ENCODE peak calls at places on chromosomes 5 and 9, in eight cellular contexts. O is GM23338, R is sigmoid colon, E is GM12878, M is suprapubic skin, C is endothelial cell of umbilical vein, H is prostate gland, Q is HL-60. A is an unnamed sample.

GRCh38 chr5:18314192-18314778 is 680.0 kb downstream of the TAF11L14 start:
- DNase-seq in H (no peak), E (no peak), R (no peak), C (peak; percentile 32), M (no peak), Q (no peak), O (peak; percentile 44), A (no peak)

GRCh38 chr5:73519531-73520283 is 21.5 kb downstream of the BTF3 start:
- DNase-seq in R (no peak), O (peak; percentile 93), E (peak; percentile 48), C (peak; percentile 86), H (peak; percentile 76), M (no peak), Q (no peak), A (peak; percentile 74)

GRCh38 chr5:132498152-132498551 is 7.6 kb upstream of the IRF1 start:
- DNase-seq in E (no peak), Q (no peak), O (no peak), C (peak; percentile 37), R (peak; percentile 83), H (peak; percentile 27), M (peak; percentile 71), A (peak; percentile 60)

GRCh38 chr9:130193531-130194405 is 21.6 kb downstream of the NCS1 start:
- DNase-seq in Q (no peak), M (no peak), E (no peak), C (no peak), H (no peak), R (no peak), O (peak; percentile 34), A (no peak)

GRCh38 chr5:142807378-142807911 is 37.3 kb downstream of the ARHGAP26 start:
- DNase-seq in Q (peak; percentile 43), R (peak; percentile 74), O (no peak), E (no peak), C (no peak), M (no peak), H (no peak), A (no peak)

GRCh38 chr5:134649163-134649916 is 755 bp downstream of the SEC24A start:
- DNase-seq in R (peak; percentile 27), Q (no peak), E (no peak), H (no peak), O (no peak), C (peak; percentile 52), M (no peak), A (peak; percentile 31)

GRCh38 chr5:146447734-146448380 is 724 bp downstream of the TCERG1 start:
- DNase-seq in E (no peak), C (peak; percentile 63), R (no peak), Q (no peak), M (peak; percentile 66), H (no peak), O (peak; percentile 25), A (no peak)

GRCh38 chr9:134315716-134316443 is 10.4 kb upstream of the RXRA start:
- DNase-seq in O (no peak), R (peak; percentile 63), H (no peak), C (no peak), Q (no peak), M (peak; percentile 55), E (no peak), A (no peak)

GRCh38 chr5:73918791-73919221 is 292.8 kb downstream of the ARHGEF28 start:
- DNase-seq in C (peak; percentile 53), R (no peak), O (no peak), E (no peak), Q (no peak), M (no peak), H (no peak), A (no peak)

GRCh38 chr9:110986529-110986928 is 51.7 kb downstream of the LPAR1 start:
- DNase-seq in H (no peak), E (no peak), Q (no peak), R (no peak), O (no peak), M (no peak), C (no peak), A (no peak)

GRCh38 chr9:76365028-76365427 is 29.2 kb downstream of the RFK start:
- DNase-seq in R (no peak), C (peak; percentile 37), E (no peak), Q (no peak), M (no peak), O (peak; percentile 5), H (no peak), A (no peak)

GRCh38 chr5:107447587-107447986 is 223.2 kb downstream of the EFNA5 start:
- DNase-seq in O (no peak), Q (no peak), H (no peak), M (no peak), R (no peak), E (no peak), C (no peak), A (no peak)

DNA sequence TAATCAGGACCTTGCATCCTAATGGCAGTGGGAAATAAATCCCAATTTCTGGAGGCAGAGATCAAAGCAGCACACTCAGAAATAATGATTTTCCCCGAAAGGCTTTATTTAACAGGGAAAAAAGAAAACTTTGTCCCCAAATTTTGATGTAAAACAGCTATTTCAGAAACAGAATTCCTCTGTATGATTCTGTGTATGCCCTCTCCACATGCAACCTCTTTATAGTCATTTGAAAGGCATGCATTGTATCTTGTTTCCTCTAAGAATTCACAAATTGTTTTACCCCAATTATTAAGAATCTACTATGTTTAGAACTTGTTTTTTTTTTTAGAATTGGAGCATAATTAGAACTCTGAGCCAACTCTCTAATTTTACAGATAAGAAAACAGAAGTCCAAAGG is 2.7 kb upstream of the PTAR1 start:
- DNase-seq in R (no peak), C (no peak), Q (no peak), M (no peak), E (no peak), H (no peak), O (no peak), A (no peak)
- TF ChIP-seq CTCF in R (no peak), C (no peak), Q (no peak), M (no peak), E (no peak), H (no peak), O (no peak), A (no peak)

GRCh38 chr9:121529237-121529987 is 29.8 kb upstream of the GGTA1 start:
- DNase-seq in O (no peak), H (peak; percentile 75), M (peak; percentile 93), C (peak; percentile 98), R (peak; percentile 97), E (no peak), Q (no peak), A (peak; percentile 86)
- TF ChIP-seq POLR2AphosphoS5 in O (no peak), H (peak; percentile 24), M (peak; percentile 8), C (peak; percentile 22), R (peak; percentile 61), E (no peak), Q (no peak), A (no peak)

GRCh38 chr9:136700309-136700708 is 12.1 kb upstream of the DIPK1B start:
- DNase-seq in E (no peak), R (no peak), M (no peak), H (no peak), C (no peak), O (no peak), Q (no peak), A (no peak)

GRCh38 chr9:136703231-136703870 is 9.0 kb upstream of the DIPK1B start:
- DNase-seq in C (no peak), E (no peak), M (no peak), H (no peak), Q (no peak), R (no peak), O (no peak), A (no peak)

GRCh38 chr9:136700959-136701664 is 11.3 kb upstream of the DIPK1B start:
- DNase-seq in Q (no peak), R (no peak), E (peak; percentile 43), O (no peak), M (no peak), H (no peak), C (no peak), A (no peak)

GRCh38 chr9:136698681-136699246 is 11.5 kb upstream of the AGPAT2 start:
- DNase-seq in C (no peak), E (no peak), R (no peak), M (no peak), O (no peak), H (no peak), Q (no peak), A (no peak)

GRCh38 chr9:136701665-136702048 is 10.7 kb upstream of the DIPK1B start:
- DNase-seq in R (no peak), M (no peak), H (no peak), O (no peak), E (no peak), Q (no peak), C (no peak), A (no peak)
- H3K4me3 ChIP-seq in R (no peak overlapping the region), M (no peak overlapping the region), H (no peak overlapping the region), O (no peak overlapping the region), E (peak overlapping the region; percentile 48), Q (no peak overlapping the region), C (no peak overlapping the region), A (no peak overlapping the region)

DNA sequence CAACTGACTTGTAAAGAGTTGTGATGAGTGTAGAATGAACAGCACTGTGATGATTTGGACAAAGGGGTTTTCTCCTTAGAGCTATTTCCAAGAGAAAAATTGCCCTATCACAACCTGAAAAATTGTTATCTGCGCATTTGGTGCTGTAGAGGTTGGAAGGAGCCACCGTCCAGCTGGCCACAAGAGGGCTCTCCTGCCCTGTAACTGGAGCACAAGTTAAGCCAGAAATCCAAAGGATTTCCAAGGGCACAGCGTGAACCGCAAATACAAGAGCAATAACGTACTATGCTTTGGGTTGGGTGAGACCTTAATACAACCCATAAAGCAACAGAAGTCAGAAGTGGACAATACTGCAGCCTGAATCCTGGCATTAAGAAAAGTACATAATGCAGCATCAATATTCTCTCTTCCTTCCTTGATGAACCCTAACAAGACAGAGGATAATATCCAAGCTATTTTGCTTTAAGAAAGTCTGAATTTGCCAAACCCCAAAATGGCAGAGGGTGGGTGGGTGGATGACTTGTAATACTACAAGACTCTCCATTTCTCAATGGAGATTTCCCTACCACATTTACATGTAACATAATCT is 56.8 kb upstream of the SMIM32 start:
- DNase-seq in R (no peak), M (no peak), Q (no peak), C (peak; percentile 64), E (no peak), O (peak; percentile 79), H (peak; percentile 57), A (peak; percentile 55)
- TF ChIP-seq CTCF in R (peak; percentile 67), M (peak; percentile 29), Q (peak; percentile 39), C (peak; percentile 84), E (peak; percentile 86), O (peak; percentile 97), H (peak; percentile 33), A (peak; percentile 51)

DNA sequence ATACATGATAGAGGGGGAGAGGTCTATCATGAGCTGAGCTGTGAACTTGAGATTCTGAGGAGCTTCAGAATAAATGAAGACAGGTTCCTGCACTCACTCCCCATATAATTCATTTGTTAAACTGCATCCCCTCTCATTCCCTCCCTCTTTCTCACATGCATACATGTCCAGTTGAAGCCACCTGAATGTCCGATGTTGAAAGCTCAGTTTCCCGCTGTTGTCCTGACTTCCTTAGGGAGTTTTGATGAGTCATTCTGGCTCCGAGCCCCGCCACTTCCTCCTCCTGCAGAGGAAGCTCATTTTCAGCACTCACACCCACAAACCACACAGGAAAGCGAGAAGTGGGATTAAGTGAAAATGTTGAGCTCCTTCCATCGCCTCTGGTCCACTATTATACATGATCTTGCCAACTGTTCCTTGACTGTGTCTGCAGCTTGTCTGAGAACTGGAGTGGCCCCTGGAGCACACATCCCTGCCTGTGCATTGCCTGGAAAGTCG is 121.2 kb downstream of the CEMIP2 start:
- DNase-seq in M (peak; percentile 71), E (peak; percentile 16), C (peak; percentile 93), O (peak; percentile 12), H (peak; percentile 15), Q (peak; percentile 59), R (peak; percentile 81), A (peak; percentile 63)
- TF ChIP-seq POLR2AphosphoS5 in M (no peak), E (no peak), C (peak; percentile 88), O (no peak), H (no peak), Q (peak; percentile 74), R (peak; percentile 56), A (no peak)